ENCODE peak calls at places on chromosomes 16 and 17, in seven cellular contexts. One of them, this sample, is unnamed.

GRCh38 chr17:10447035-10447931 is 22.1 kb downstream of the MYH4 start:
- DNase-seq in stimulated activated CD8-positive, alpha-beta memory T cell treated with anti-CD3 and anti-CD28 coated beads, Interleukin-15, amount 100 ng/mL, for 4 hours: no peak
- DNase-seq in CD8-positive, alpha-beta memory T cell: no peak
- DNase-seq in progenitor cell of endocrine pancreas: no peak
- DNase-seq in H9: no peak
- DNase-seq in MM.1S: no peak
- DNase-seq in neural crest cell: no peak
- DNase-seq in this sample: no peak

GRCh38 chr17:7633093-7633492 is 3.2 kb downstream of the SHBG start:
- DNase-seq in neural crest cell: no peak
- DNase-seq in stimulated activated CD8-positive, alpha-beta memory T cell treated with anti-CD3 and anti-CD28 coated beads, Interleukin-15, amount 100 ng/mL, for 4 hours: no peak
- DNase-seq in progenitor cell of endocrine pancreas: no peak
- DNase-seq in MM.1S: no peak
- DNase-seq in CD8-positive, alpha-beta memory T cell: no peak
- DNase-seq in H9: peak
- DNase-seq in this sample: no peak

GRCh38 chr17:75135946-75136345 is 4.4 kb upstream of the NT5C start:
- DNase-seq in CD8-positive, alpha-beta memory T cell: no peak
- DNase-seq in stimulated activated CD8-positive, alpha-beta memory T cell treated with anti-CD3 and anti-CD28 coated beads, Interleukin-15, amount 100 ng/mL, for 4 hours: no peak
- DNase-seq in MM.1S: no peak
- DNase-seq in progenitor cell of endocrine pancreas: no peak
- DNase-seq in neural crest cell: no peak
- DNase-seq in H9: no peak
- DNase-seq in this sample: no peak

GRCh38 chr17:32551186-32551955 is 64.6 kb downstream of the CDK5R1 start:
- DNase-seq in stimulated activated CD8-positive, alpha-beta memory T cell treated with anti-CD3 and anti-CD28 coated beads, Interleukin-15, amount 100 ng/mL, for 4 hours: no peak
- DNase-seq in MM.1S: peak
- DNase-seq in progenitor cell of endocrine pancreas: no peak
- DNase-seq in CD8-positive, alpha-beta memory T cell: no peak
- DNase-seq in neural crest cell: no peak
- DNase-seq in H9: no peak
- DNase-seq in this sample: no peak

GRCh38 chr17:44807817-44808155 is 22.3 kb downstream of the GJC1 start:
- DNase-seq in CD8-positive, alpha-beta memory T cell: no peak
- DNase-seq in MM.1S: no peak
- DNase-seq in neural crest cell: no peak
- DNase-seq in stimulated activated CD8-positive, alpha-beta memory T cell treated with anti-CD3 and anti-CD28 coated beads, Interleukin-15, amount 100 ng/mL, for 4 hours: no peak
- DNase-seq in H9: no peak
- DNase-seq in progenitor cell of endocrine pancreas: no peak
- DNase-seq in this sample: no peak

GRCh38 chr17:71472809-71473789 is 647.7 kb upstream of the SOX9 start:
- DNase-seq in neural crest cell: peak
- DNase-seq in CD8-positive, alpha-beta memory T cell: no peak
- DNase-seq in progenitor cell of endocrine pancreas: no peak
- DNase-seq in MM.1S: peak
- DNase-seq in H9: peak
- DNase-seq in stimulated activated CD8-positive, alpha-beta memory T cell treated with anti-CD3 and anti-CD28 coated beads, Interleukin-15, amount 100 ng/mL, for 4 hours: no peak
- DNase-seq in this sample: no peak

GRCh38 chr16:28309811-28310311 is 17.5 kb downstream of the SBK1 start:
- DNase-seq in stimulated activated CD8-positive, alpha-beta memory T cell treated with anti-CD3 and anti-CD28 coated beads, Interleukin-15, amount 100 ng/mL, for 4 hours: peak
- DNase-seq in neural crest cell: no peak
- DNase-seq in CD8-positive, alpha-beta memory T cell: peak
- DNase-seq in H9: no peak
- DNase-seq in progenitor cell of endocrine pancreas: no peak
- DNase-seq in MM.1S: no peak
- DNase-seq in this sample: peak

GRCh38 chr17:19958023-19958422 is 19.6 kb downstream of the AKAP10 start:
- DNase-seq in stimulated activated CD8-positive, alpha-beta memory T cell treated with anti-CD3 and anti-CD28 coated beads, Interleukin-15, amount 100 ng/mL, for 4 hours: no peak
- DNase-seq in MM.1S: no peak
- DNase-seq in H9: peak
- DNase-seq in neural crest cell: no peak
- DNase-seq in progenitor cell of endocrine pancreas: no peak
- DNase-seq in CD8-positive, alpha-beta memory T cell: no peak
- DNase-seq in this sample: no peak

GRCh38 chr16:57297856-57298255 is 13.4 kb upstream of the PLLP start:
- DNase-seq in neural crest cell: no peak
- DNase-seq in H9: peak
- DNase-seq in MM.1S: no peak
- DNase-seq in progenitor cell of endocrine pancreas: no peak
- DNase-seq in CD8-positive, alpha-beta memory T cell: peak
- DNase-seq in stimulated activated CD8-positive, alpha-beta memory T cell treated with anti-CD3 and anti-CD28 coated beads, Interleukin-15, amount 100 ng/mL, for 4 hours: no peak
- DNase-seq in this sample: no peak

GRCh38 chr17:32111141-32111771 is 31.0 kb upstream of the RHOT1 start:
- DNase-seq in stimulated activated CD8-positive, alpha-beta memory T cell treated with anti-CD3 and anti-CD28 coated beads, Interleukin-15, amount 100 ng/mL, for 4 hours: no peak
- DNase-seq in progenitor cell of endocrine pancreas: no peak
- DNase-seq in neural crest cell: no peak
- DNase-seq in MM.1S: no peak
- DNase-seq in CD8-positive, alpha-beta memory T cell: peak
- DNase-seq in H9: peak
- DNase-seq in this sample: no peak

GRCh38 chr17:65535777-65536572 is 25.5 kb downstream of the AXIN2 start:
- DNase-seq in neural crest cell: no peak
- DNase-seq in stimulated activated CD8-positive, alpha-beta memory T cell treated with anti-CD3 and anti-CD28 coated beads, Interleukin-15, amount 100 ng/mL, for 4 hours: no peak
- DNase-seq in MM.1S: no peak
- DNase-seq in progenitor cell of endocrine pancreas: no peak
- DNase-seq in H9: no peak
- DNase-seq in CD8-positive, alpha-beta memory T cell: no peak
- DNase-seq in this sample: no peak

GRCh38 chr16:27724491-27724878 is 174.5 kb downstream of the KATNIP start:
- DNase-seq in stimulated activated CD8-positive, alpha-beta memory T cell treated with anti-CD3 and anti-CD28 coated beads, Interleukin-15, amount 100 ng/mL, for 4 hours: no peak
- DNase-seq in progenitor cell of endocrine pancreas: no peak
- DNase-seq in MM.1S: no peak
- DNase-seq in neural crest cell: no peak
- DNase-seq in CD8-positive, alpha-beta memory T cell: no peak
- DNase-seq in H9: no peak
- DNase-seq in this sample: no peak

GRCh38 chr16:19884611-19885455 is at the start of gene GPRC5B:
- DNase-seq in stimulated activated CD8-positive, alpha-beta memory T cell treated with anti-CD3 and anti-CD28 coated beads, Interleukin-15, amount 100 ng/mL, for 4 hours: no peak
- DNase-seq in neural crest cell: peak
- DNase-seq in MM.1S: peak
- DNase-seq in progenitor cell of endocrine pancreas: peak
- DNase-seq in CD8-positive, alpha-beta memory T cell: peak
- DNase-seq in H9: peak
- DNase-seq in this sample: peak

GRCh38 chr16:78764478-78764877 is 665.0 kb downstream of the WWOX start:
- DNase-seq in CD8-positive, alpha-beta memory T cell: no peak
- DNase-seq in neural crest cell: no peak
- DNase-seq in progenitor cell of endocrine pancreas: no peak
- DNase-seq in MM.1S: peak
- DNase-seq in stimulated activated CD8-positive, alpha-beta memory T cell treated with anti-CD3 and anti-CD28 coated beads, Interleukin-15, amount 100 ng/mL, for 4 hours: no peak
- DNase-seq in H9: no peak
- DNase-seq in this sample: no peak

GRCh38 chr17:82799591-82799990 is 40.2 kb downstream of the ZNF750 start:
- DNase-seq in neural crest cell: no peak
- DNase-seq in H9: no peak
- DNase-seq in stimulated activated CD8-positive, alpha-beta memory T cell treated with anti-CD3 and anti-CD28 coated beads, Interleukin-15, amount 100 ng/mL, for 4 hours: no peak
- DNase-seq in CD8-positive, alpha-beta memory T cell: no peak
- DNase-seq in MM.1S: no peak
- DNase-seq in progenitor cell of endocrine pancreas: no peak
- DNase-seq in this sample: no peak

GRCh38 chr16:55471448-55472097 is 7.4 kb upstream of the MMP2 start:
- DNase-seq in neural crest cell: no peak
- DNase-seq in MM.1S: no peak
- DNase-seq in H9: no peak
- DNase-seq in CD8-positive, alpha-beta memory T cell: no peak
- DNase-seq in stimulated activated CD8-positive, alpha-beta memory T cell treated with anti-CD3 and anti-CD28 coated beads, Interleukin-15, amount 100 ng/mL, for 4 hours: no peak
- DNase-seq in progenitor cell of endocrine pancreas: no peak
- DNase-seq in this sample: no peak

GRCh38 chr17:5877366-5877765 is 192.8 kb upstream of the WSCD1 start:
- DNase-seq in CD8-positive, alpha-beta memory T cell: no peak
- DNase-seq in progenitor cell of endocrine pancreas: no peak
- DNase-seq in H9: peak
- DNase-seq in stimulated activated CD8-positive, alpha-beta memory T cell treated with anti-CD3 and anti-CD28 coated beads, Interleukin-15, amount 100 ng/mL, for 4 hours: no peak
- DNase-seq in MM.1S: no peak
- DNase-seq in neural crest cell: no peak
- DNase-seq in this sample: no peak

GRCh38 chr17:77959926-77960521 is 1.5 kb downstream of the TNRC6C start:
- DNase-seq in H9: peak
- DNase-seq in neural crest cell: no peak
- DNase-seq in stimulated activated CD8-positive, alpha-beta memory T cell treated with anti-CD3 and anti-CD28 coated beads, Interleukin-15, amount 100 ng/mL, for 4 hours: no peak
- DNase-seq in CD8-positive, alpha-beta memory T cell: peak
- DNase-seq in progenitor cell of endocrine pancreas: no peak
- DNase-seq in MM.1S: no peak
- DNase-seq in this sample: no peak

GRCh38 chr17:16298140-16298662 is 55.1 kb downstream of the CENPV start:
- DNase-seq in progenitor cell of endocrine pancreas: no peak
- DNase-seq in stimulated activated CD8-positive, alpha-beta memory T cell treated with anti-CD3 and anti-CD28 coated beads, Interleukin-15, amount 100 ng/mL, for 4 hours: no peak
- DNase-seq in H9: no peak
- DNase-seq in CD8-positive, alpha-beta memory T cell: no peak
- DNase-seq in MM.1S: no peak
- DNase-seq in neural crest cell: no peak
- DNase-seq in this sample: no peak

GRCh38 chr17:76431509-76431908 is 21.4 kb downstream of the UBE2O start:
- DNase-seq in H9: no peak
- DNase-seq in MM.1S: no peak
- DNase-seq in neural crest cell: no peak
- DNase-seq in CD8-positive, alpha-beta memory T cell: no peak
- DNase-seq in stimulated activated CD8-positive, alpha-beta memory T cell treated with anti-CD3 and anti-CD28 coated beads, Interleukin-15, amount 100 ng/mL, for 4 hours: no peak
- DNase-seq in progenitor cell of endocrine pancreas: no peak
- DNase-seq in this sample: no peak

GRCh38 chr17:7755095-7755890 is 37.7 kb downstream of the DNAH2 start:
- DNase-seq in neural crest cell: no peak
- DNase-seq in H9: no peak
- DNase-seq in MM.1S: no peak
- DNase-seq in progenitor cell of endocrine pancreas: no peak
- DNase-seq in CD8-positive, alpha-beta memory T cell: no peak
- DNase-seq in stimulated activated CD8-positive, alpha-beta memory T cell treated with anti-CD3 and anti-CD28 coated beads, Interleukin-15, amount 100 ng/mL, for 4 hours: no peak
- DNase-seq in this sample: no peak

GRCh38 chr17:35896011-35896587 is 15.9 kb upstream of the CCL5 start:
- DNase-seq in progenitor cell of endocrine pancreas: no peak
- DNase-seq in neural crest cell: no peak
- DNase-seq in MM.1S: no peak
- DNase-seq in H9: no peak
- DNase-seq in stimulated activated CD8-positive, alpha-beta memory T cell treated with anti-CD3 and anti-CD28 coated beads, Interleukin-15, amount 100 ng/mL, for 4 hours: no peak
- DNase-seq in CD8-positive, alpha-beta memory T cell: peak
- DNase-seq in this sample: no peak

GRCh38 chr16:89325861-89326471 is 108.5 kb downstream of the ZNF778 start:
- DNase-seq in H9: no peak
- DNase-seq in progenitor cell of endocrine pancreas: no peak
- DNase-seq in MM.1S: peak
- DNase-seq in stimulated activated CD8-positive, alpha-beta memory T cell treated with anti-CD3 and anti-CD28 coated beads, Interleukin-15, amount 100 ng/mL, for 4 hours: no peak
- DNase-seq in neural crest cell: no peak
- DNase-seq in CD8-positive, alpha-beta memory T cell: no peak
- DNase-seq in this sample: no peak

GRCh38 chr17:38451030-38451839 is 23.0 kb downstream of the ARHGAP23 start:
- DNase-seq in MM.1S: no peak
- DNase-seq in stimulated activated CD8-positive, alpha-beta memory T cell treated with anti-CD3 and anti-CD28 coated beads, Interleukin-15, amount 100 ng/mL, for 4 hours: no peak
- DNase-seq in H9: peak
- DNase-seq in neural crest cell: no peak
- DNase-seq in progenitor cell of endocrine pancreas: no peak
- DNase-seq in CD8-positive, alpha-beta memory T cell: no peak
- DNase-seq in this sample: no peak

GRCh38 chr16:75483222-75483621 is 12.0 kb downstream of the CHST6 start:
- DNase-seq in CD8-positive, alpha-beta memory T cell: no peak
- DNase-seq in progenitor cell of endocrine pancreas: no peak
- DNase-seq in MM.1S: no peak
- DNase-seq in neural crest cell: no peak
- DNase-seq in stimulated activated CD8-positive, alpha-beta memory T cell treated with anti-CD3 and anti-CD28 coated beads, Interleukin-15, amount 100 ng/mL, for 4 hours: no peak
- DNase-seq in H9: no peak
- DNase-seq in this sample: no peak

GRCh38 chr17:48307814-48308411 is 122.1 kb downstream of the SKAP1 start:
- DNase-seq in stimulated activated CD8-positive, alpha-beta memory T cell treated with anti-CD3 and anti-CD28 coated beads, Interleukin-15, amount 100 ng/mL, for 4 hours: no peak
- DNase-seq in progenitor cell of endocrine pancreas: peak
- DNase-seq in CD8-positive, alpha-beta memory T cell: peak
- DNase-seq in MM.1S: peak
- DNase-seq in H9: peak
- DNase-seq in neural crest cell: peak
- DNase-seq in this sample: no peak

GRCh38 chr16:14373901-14374300 is 256.2 kb downstream of the PARN start:
- DNase-seq in progenitor cell of endocrine pancreas: no peak
- DNase-seq in neural crest cell: no peak
- DNase-seq in stimulated activated CD8-positive, alpha-beta memory T cell treated with anti-CD3 and anti-CD28 coated beads, Interleukin-15, amount 100 ng/mL, for 4 hours: no peak
- DNase-seq in MM.1S: no peak
- DNase-seq in CD8-positive, alpha-beta memory T cell: no peak
- DNase-seq in H9: no peak
- DNase-seq in this sample: no peak

GRCh38 chr17:37702605-37703004 is 42.3 kb downstream of the HNF1B start:
- DNase-seq in MM.1S: peak
- DNase-seq in H9: no peak
- DNase-seq in neural crest cell: no peak
- DNase-seq in stimulated activated CD8-positive, alpha-beta memory T cell treated with anti-CD3 and anti-CD28 coated beads, Interleukin-15, amount 100 ng/mL, for 4 hours: no peak
- DNase-seq in CD8-positive, alpha-beta memory T cell: no peak
- DNase-seq in progenitor cell of endocrine pancreas: no peak
- DNase-seq in this sample: no peak

GRCh38 chr16:65121870-65122723 is at the start of gene CDH11:
- DNase-seq in neural crest cell: peak
- DNase-seq in H9: peak
- DNase-seq in stimulated activated CD8-positive, alpha-beta memory T cell treated with anti-CD3 and anti-CD28 coated beads, Interleukin-15, amount 100 ng/mL, for 4 hours: no peak
- DNase-seq in progenitor cell of endocrine pancreas: peak
- DNase-seq in MM.1S: no peak
- DNase-seq in CD8-positive, alpha-beta memory T cell: no peak
- DNase-seq in this sample: no peak

GRCh38 chr16:11201498-11202259 is 54.3 kb downstream of the SOCS1 start:
- DNase-seq in stimulated activated CD8-positive, alpha-beta memory T cell treated with anti-CD3 and anti-CD28 coated beads, Interleukin-15, amount 100 ng/mL, for 4 hours: no peak
- DNase-seq in progenitor cell of endocrine pancreas: no peak
- DNase-seq in MM.1S: no peak
- DNase-seq in neural crest cell: no peak
- DNase-seq in CD8-positive, alpha-beta memory T cell: no peak
- DNase-seq in H9: peak
- DNase-seq in this sample: no peak

GRCh38 chr16:20844588-20844987 is 38.3 kb downstream of the REXO5 start:
- DNase-seq in H9: no peak
- DNase-seq in neural crest cell: no peak
- DNase-seq in progenitor cell of endocrine pancreas: no peak
- DNase-seq in CD8-positive, alpha-beta memory T cell: peak
- DNase-seq in MM.1S: no peak
- DNase-seq in stimulated activated CD8-positive, alpha-beta memory T cell treated with anti-CD3 and anti-CD28 coated beads, Interleukin-15, amount 100 ng/mL, for 4 hours: no peak
- DNase-seq in this sample: no peak